ENCODE peak calls at places on chromosomes 11 and 22, in five cellular contexts. One of them, this sample, is unnamed.

GRCh38 chr11:7050191-7050590 is 29.9 kb downstream of the NLRP14 start:
- DNase-seq in IMR-90: no peak
- DNase-seq in A549: no peak
- DNase-seq in GM12878: no peak
- DNase-seq in SK-N-SH: no peak
- DNase-seq in this sample: no peak

GRCh38 chr11:112012877-112013276 is 12.3 kb upstream of the DLAT start:
- DNase-seq in IMR-90: peak
- DNase-seq in A549: no peak
- DNase-seq in GM12878: no peak
- DNase-seq in SK-N-SH: no peak
- DNase-seq in this sample: no peak

GRCh38 chr11:60788401-60789110 is 3.4 kb downstream of the MS4A10 start:
- DNase-seq in IMR-90: no peak
- DNase-seq in A549: no peak
- DNase-seq in GM12878: no peak
- DNase-seq in SK-N-SH: no peak
- DNase-seq in this sample: no peak

GRCh38 chr11:94449437-94449836 is 44.2 kb downstream of the MRE11 start:
- DNase-seq in IMR-90: peak
- DNase-seq in A549: peak
- DNase-seq in GM12878: no peak
- DNase-seq in SK-N-SH: no peak
- DNase-seq in this sample: no peak

GRCh38 chr11:59754494-59754858 is 700 bp upstream of the STX3 start:
- DNase-seq in IMR-90: peak
- DNase-seq in A549: no peak
- DNase-seq in GM12878: no peak
- DNase-seq in SK-N-SH: peak
- DNase-seq in this sample: no peak

GRCh38 chr22:31287818-31288495 is 4.3 kb downstream of the PIK3IP1 start:
- DNase-seq in IMR-90: no peak
- DNase-seq in A549: no peak
- DNase-seq in GM12878: no peak
- DNase-seq in SK-N-SH: no peak
- DNase-seq in this sample: no peak

GRCh38 chr11:69640995-69641581 is at the start of gene CCND1:
- DNase-seq in IMR-90: peak
- DNase-seq in A549: peak
- DNase-seq in GM12878: no peak
- DNase-seq in SK-N-SH: peak
- DNase-seq in this sample: peak

GRCh38 chr22:19791894-19792293 is 31.3 kb downstream of the TBX1 start:
- DNase-seq in IMR-90: no peak
- DNase-seq in A549: no peak
- DNase-seq in GM12878: no peak
- DNase-seq in SK-N-SH: no peak
- DNase-seq in this sample: no peak

GRCh38 chr22:20015971-20016733 is 471 bp downstream of the ARVCF start:
- DNase-seq in IMR-90: no peak
- DNase-seq in A549: no peak
- DNase-seq in GM12878: no peak
- DNase-seq in SK-N-SH: peak
- DNase-seq in this sample: peak

GRCh38 chr11:69300124-69301032 is 6.4 kb downstream of the MYEOV start:
- DNase-seq in IMR-90: peak
- DNase-seq in A549: no peak
- DNase-seq in GM12878: no peak
- DNase-seq in SK-N-SH: no peak
- DNase-seq in this sample: peak

GRCh38 chr11:103920449-103920848 is 116.0 kb upstream of the DDI1 start:
- DNase-seq in IMR-90: peak
- DNase-seq in A549: no peak
- DNase-seq in GM12878: no peak
- DNase-seq in SK-N-SH: no peak
- DNase-seq in this sample: no peak

GRCh38 chr22:29109853-29110252 is 37.0 kb downstream of the KREMEN1 start:
- DNase-seq in IMR-90: peak
- DNase-seq in A549: no peak
- DNase-seq in GM12878: no peak
- DNase-seq in SK-N-SH: no peak
- DNase-seq in this sample: peak

GRCh38 chr11:98060759-98061158 is 960.0 kb upstream of the CNTN5 start:
- DNase-seq in IMR-90: no peak
- DNase-seq in A549: no peak
- DNase-seq in GM12878: no peak
- DNase-seq in SK-N-SH: no peak
- DNase-seq in this sample: no peak

GRCh38 chr11:128434411-128434810 is 152.9 kb downstream of the ETS1 start:
- DNase-seq in IMR-90: no peak
- DNase-seq in A549: no peak
- DNase-seq in GM12878: no peak
- DNase-seq in SK-N-SH: no peak
- DNase-seq in this sample: no peak

GRCh38 chr22:29266564-29267461 is 968 bp downstream of the RHBDD3 start:
- DNase-seq in IMR-90: peak
- DNase-seq in A549: no peak
- DNase-seq in GM12878: no peak
- DNase-seq in SK-N-SH: peak
- DNase-seq in this sample: no peak

GRCh38 chr11:61264371-61264770 is 23.4 kb downstream of the PGA5 start:
- DNase-seq in IMR-90: no peak
- DNase-seq in A549: no peak
- DNase-seq in GM12878: no peak
- DNase-seq in SK-N-SH: no peak
- DNase-seq in this sample: no peak

GRCh38 chr11:133476570-133477262 is 55.6 kb downstream of the OPCML start:
- DNase-seq in IMR-90: no peak
- DNase-seq in A549: no peak
- DNase-seq in GM12878: no peak
- DNase-seq in SK-N-SH: no peak
- DNase-seq in this sample: no peak

GRCh38 chr22:44884968-44885805 is 124.6 kb downstream of the PHF21B start:
- DNase-seq in IMR-90: no peak
- DNase-seq in A549: no peak
- DNase-seq in GM12878: no peak
- DNase-seq in SK-N-SH: no peak
- DNase-seq in this sample: no peak

GRCh38 chr22:34855471-34855870 is 210.5 kb upstream of the ISX start:
- DNase-seq in IMR-90: no peak
- DNase-seq in A549: no peak
- DNase-seq in GM12878: no peak
- DNase-seq in SK-N-SH: no peak
- DNase-seq in this sample: no peak

GRCh38 chr22:39384750-39385480 is 14.7 kb upstream of the TAB1 start:
- DNase-seq in IMR-90: peak
- DNase-seq in A549: peak
- DNase-seq in GM12878: no peak
- DNase-seq in SK-N-SH: peak
- DNase-seq in this sample: peak

GRCh38 chr22:49753961-49754673 is 73.6 kb downstream of the BRD1 start:
- DNase-seq in IMR-90: no peak
- DNase-seq in A549: no peak
- DNase-seq in GM12878: no peak
- DNase-seq in SK-N-SH: peak
- DNase-seq in this sample: no peak

GRCh38 chr11:128761339-128761738 is 67.5 kb downstream of the FLI1 start:
- DNase-seq in IMR-90: no peak
- DNase-seq in A549: no peak
- DNase-seq in GM12878: no peak
- DNase-seq in SK-N-SH: no peak
- DNase-seq in this sample: no peak

GRCh38 chr11:30377347-30377746 is 54.4 kb downstream of the ARL14EP start:
- DNase-seq in IMR-90: no peak
- DNase-seq in A549: no peak
- DNase-seq in GM12878: no peak
- DNase-seq in SK-N-SH: no peak
- DNase-seq in this sample: no peak

GRCh38 chr22:26606611-26607010 is 11.2 kb downstream of the CRYBB1 start:
- DNase-seq in IMR-90: peak
- DNase-seq in A549: peak
- DNase-seq in GM12878: no peak
- DNase-seq in SK-N-SH: no peak
- DNase-seq in this sample: no peak

GRCh38 chr11:96187779-96188624 is 155.0 kb downstream of the MAML2 start:
- DNase-seq in IMR-90: peak
- DNase-seq in A549: no peak
- DNase-seq in GM12878: no peak
- DNase-seq in SK-N-SH: no peak
- DNase-seq in this sample: no peak

GRCh38 chr11:22192289-22192641 is 620 bp upstream of the ANO5 start:
- DNase-seq in IMR-90: no peak
- DNase-seq in A549: peak
- DNase-seq in GM12878: no peak
- DNase-seq in SK-N-SH: peak
- DNase-seq in this sample: peak

GRCh38 chr11:85732968-85733367 is 47.0 kb upstream of the CCDC89 start:
- DNase-seq in IMR-90: no peak
- DNase-seq in A549: no peak
- DNase-seq in GM12878: no peak
- DNase-seq in SK-N-SH: no peak
- DNase-seq in this sample: no peak

DNA sequence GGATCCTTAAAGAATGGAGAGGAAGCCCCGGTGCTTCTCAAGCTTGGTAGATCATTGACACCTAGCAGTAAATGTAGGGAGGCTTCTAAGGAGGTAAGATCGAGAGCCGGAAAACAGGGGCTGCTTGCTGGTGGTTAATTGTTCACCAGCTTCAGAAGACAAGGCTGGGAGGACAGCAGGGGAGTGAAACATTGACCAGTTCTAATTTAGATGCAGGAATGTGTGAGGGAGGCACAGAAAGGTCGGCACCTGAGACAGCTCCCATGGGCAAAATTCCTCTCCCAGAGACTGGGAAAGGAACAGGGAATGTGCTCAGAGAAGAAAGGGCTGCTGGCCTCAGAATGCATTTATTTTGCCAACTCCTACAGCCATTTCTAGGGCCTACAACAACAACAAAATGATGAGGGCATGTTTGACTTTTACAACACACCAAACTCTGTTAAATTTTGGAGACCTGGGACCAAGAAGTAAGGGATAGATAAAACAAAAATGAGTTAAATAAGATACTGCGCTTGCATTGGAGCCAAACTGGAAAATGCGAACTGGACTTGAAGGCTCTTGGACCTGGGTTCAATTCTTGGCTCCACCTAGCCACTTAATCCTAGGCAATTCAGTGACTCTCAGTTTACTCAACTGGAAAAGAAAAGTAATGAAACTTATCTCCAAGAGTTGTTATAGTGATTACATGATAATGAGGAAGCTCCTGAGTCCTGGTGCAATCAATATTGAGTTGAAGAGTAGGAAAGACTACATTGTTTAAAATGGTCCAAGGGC is 31.0 kb downstream of the FZD4 start:
- DNase-seq in IMR-90: no peak
- DNase-seq in A549: no peak
- DNase-seq in GM12878: no peak
- DNase-seq in SK-N-SH: no peak
- DNase-seq in this sample: no peak
- TF ChIP-seq RCOR1 in IMR-90: no peak
- TF ChIP-seq RCOR1 in A549: no peak
- TF ChIP-seq RCOR1 in GM12878: no peak
- TF ChIP-seq RCOR1 in SK-N-SH: no peak
- TF ChIP-seq RCOR1 in this sample: no peak

GRCh38 chr22:37309221-37310074 is 27.1 kb downstream of the CYTH4 start:
- DNase-seq in IMR-90: no peak
- DNase-seq in A549: no peak
- DNase-seq in GM12878: peak
- DNase-seq in SK-N-SH: peak
- DNase-seq in this sample: peak
- TF ChIP-seq RCOR1 in IMR-90: no peak
- TF ChIP-seq RCOR1 in A549: no peak
- TF ChIP-seq RCOR1 in GM12878: no peak
- TF ChIP-seq RCOR1 in SK-N-SH: no peak
- TF ChIP-seq RCOR1 in this sample: no peak

GRCh38 chr11:64759131-64759721 is 548 bp downstream of the PYGM start:
- DNase-seq in IMR-90: no peak
- DNase-seq in A549: no peak
- DNase-seq in GM12878: no peak
- DNase-seq in SK-N-SH: peak
- DNase-seq in this sample: peak
- TF ChIP-seq RCOR1 in IMR-90: no peak
- TF ChIP-seq RCOR1 in A549: no peak
- TF ChIP-seq RCOR1 in GM12878: no peak
- TF ChIP-seq RCOR1 in SK-N-SH: no peak
- TF ChIP-seq RCOR1 in this sample: no peak

GRCh38 chr11:125128450-125128849 is 17.0 kb upstream of the TMEM218 start:
- DNase-seq in IMR-90: peak
- DNase-seq in A549: no peak
- DNase-seq in GM12878: no peak
- DNase-seq in SK-N-SH: no peak
- DNase-seq in this sample: no peak
- TF ChIP-seq RCOR1 in IMR-90: no peak
- TF ChIP-seq RCOR1 in A549: no peak
- TF ChIP-seq RCOR1 in GM12878: no peak
- TF ChIP-seq RCOR1 in SK-N-SH: no peak
- TF ChIP-seq RCOR1 in this sample: no peak

DNA sequence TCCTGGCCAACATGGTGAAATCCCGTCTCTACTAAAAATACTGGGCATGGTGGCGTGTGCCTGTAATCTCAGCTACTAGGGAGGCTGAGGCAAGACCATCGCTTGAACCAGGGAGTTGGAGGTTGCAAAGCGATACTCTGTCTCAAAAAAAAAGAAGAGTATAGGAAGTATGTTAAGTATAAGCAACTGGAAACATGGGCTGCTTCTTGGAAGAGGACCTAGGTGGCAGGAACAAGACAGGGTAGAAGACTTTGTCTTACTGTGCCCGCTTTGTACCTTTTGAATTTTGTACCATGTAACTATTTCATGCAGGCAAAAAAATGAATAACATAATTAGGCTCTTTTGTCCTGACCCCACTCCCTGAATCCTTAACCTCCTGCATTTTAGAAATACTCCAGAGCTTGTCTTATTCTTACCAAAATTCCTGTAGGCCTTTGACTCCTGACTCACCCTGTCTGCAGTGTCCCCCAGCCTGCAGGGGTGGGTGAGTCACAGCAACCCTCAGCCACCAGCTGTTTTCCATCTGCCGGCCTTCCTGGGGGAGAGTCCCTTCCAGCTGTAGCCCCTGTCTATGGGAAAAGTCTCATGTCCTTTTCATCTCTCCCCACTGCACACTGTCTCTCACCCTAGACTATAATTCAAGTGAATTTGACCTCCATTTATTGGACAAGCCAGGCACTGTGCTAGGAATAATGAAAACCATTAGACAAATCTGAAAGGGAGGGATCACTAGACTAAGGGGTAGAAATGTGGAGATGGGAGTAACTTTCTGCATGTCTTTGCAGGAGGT is 41.8 kb downstream of the TXN2 start:
- DNase-seq in IMR-90: peak
- DNase-seq in A549: peak
- DNase-seq in GM12878: no peak
- DNase-seq in SK-N-SH: peak
- DNase-seq in this sample: peak
- TF ChIP-seq RCOR1 in IMR-90: peak
- TF ChIP-seq RCOR1 in A549: no peak
- TF ChIP-seq RCOR1 in GM12878: no peak
- TF ChIP-seq RCOR1 in SK-N-SH: no peak
- TF ChIP-seq RCOR1 in this sample: no peak